ENCODE peak calls at places on chromosomes 13 and 19, in nine cellular contexts. R is A549, P is esophagus muscularis mucosa, D is ovary, A is tibial nerve, N is stomach, M is SK-N-SH, I is H1, J is suprapubic skin. Q is an unnamed sample.

GRCh38 chr19:47726467-47726866 is 13.2 kb downstream of the EHD2 start:
- DNase-seq in R (no peak), P (no peak), D (no peak), A (no peak), N (no peak), M (no peak), I (no peak), J (no peak), Q (no peak)

GRCh38 chr19:49559443-49559842 is 20.9 kb downstream of the NOSIP start:
- DNase-seq in R (no peak), P (no peak), D (no peak), A (no peak), N (no peak), M (no peak), I (no peak), J (no peak), Q (no peak)

GRCh38 chr19:50537769-50538230 is 24.1 kb upstream of the ASPDH start:
- DNase-seq in R (peak; percentile 95), P (no peak), D (no peak), A (no peak), N (peak; percentile 72), M (peak; percentile 93), I (peak; percentile 89), J (no peak), Q (peak; percentile 76)

GRCh38 chr13:114142640-114143490 is 10.4 kb upstream of the RASA3 start:
- DNase-seq in R (no peak), P (no peak), D (no peak), A (no peak), N (peak; percentile 63), M (peak; percentile 25), I (no peak), J (no peak), Q (peak; percentile 78)

GRCh38 chr19:38657633-38658222 is 10.3 kb downstream of the ACTN4 start:
- DNase-seq in R (peak; percentile 95), P (no peak), D (no peak), A (no peak), N (no peak), M (no peak), I (no peak), J (no peak), Q (no peak)

GRCh38 chr13:50244913-50245574 is 229.8 kb downstream of the KCNRG start:
- DNase-seq in R (peak; percentile 90), P (no peak), D (no peak), A (no peak), N (peak; percentile 36), M (no peak), I (no peak), J (no peak), Q (no peak)

GRCh38 chr13:31029129-31029528 is 96.7 kb downstream of the TEX26 start:
- DNase-seq in R (no peak), P (no peak), D (no peak), A (no peak), N (no peak), M (peak; percentile 66), I (no peak), J (no peak), Q (no peak)

GRCh38 chr13:62360609-62361008 is 945.0 kb upstream of the PCDH20 start:
- DNase-seq in R (no peak), P (no peak), D (no peak), A (no peak), N (no peak), M (peak; percentile 9), I (no peak), J (no peak), Q (no peak)

GRCh38 chr13:99442273-99442895 is 58.9 kb upstream of the TM9SF2 start:
- DNase-seq in R (peak; percentile 35), P (no peak), D (peak; percentile 50), A (no peak), N (peak; percentile 52), M (peak; percentile 58), I (no peak), J (no peak), Q (peak; percentile 47)

GRCh38 chr19:58218899-58219298 is 9.8 kb upstream of the ZNF544 start:
- DNase-seq in R (peak; percentile 55), P (no peak), D (no peak), A (no peak), N (no peak), M (peak; percentile 41), I (no peak), J (no peak), Q (no peak)

GRCh38 chr19:42402376-42403116 is 12.4 kb upstream of the CNFN start:
- DNase-seq in R (no peak), P (no peak), D (no peak), A (no peak), N (no peak), M (peak; percentile 56), I (no peak), J (no peak), Q (no peak)

DNA sequence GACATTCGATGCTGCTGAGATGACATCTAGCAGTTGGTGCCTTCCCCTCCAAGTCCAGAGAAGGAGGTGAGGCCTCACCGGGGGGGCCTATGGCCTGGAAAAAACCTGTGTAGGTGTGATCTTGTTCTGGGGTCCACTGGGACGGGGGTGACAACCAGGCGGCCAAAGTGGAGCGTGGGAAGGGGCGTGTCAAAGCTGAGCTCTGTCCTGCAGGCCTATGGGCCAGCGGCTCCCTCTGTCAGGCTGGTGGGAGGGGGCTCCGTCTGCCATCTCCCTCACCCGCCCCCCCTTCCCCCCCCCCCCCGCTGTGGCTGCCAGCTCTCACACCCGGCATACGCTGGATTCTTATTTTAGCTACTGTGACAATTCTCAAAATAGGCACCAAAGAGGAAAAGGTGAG is 56.7 kb upstream of the UQCRFS1 start:
- DNase-seq in R (no peak), P (no peak), D (no peak), A (no peak), N (no peak), M (no peak), I (no peak), J (peak; percentile 45), Q (no peak)
- TF ChIP-seq EP300 in R (no peak), P (no peak), D (no peak), A (no peak), N (no peak), M (no peak), I (no peak), J (no peak), Q (no peak)

GRCh38 chr19:33883869-33884519 is 87.3 kb downstream of the KCTD15 start:
- DNase-seq in R (no peak), P (no peak), D (no peak), A (no peak), N (no peak), M (peak; percentile 80), I (peak; percentile 60), J (no peak), Q (no peak)
- H3K4me3 ChIP-seq in R (no peak overlapping the region), P (no peak overlapping the region), D (no peak overlapping the region), A (no peak overlapping the region), N (no peak overlapping the region), M (no peak overlapping the region), I (no peak overlapping the region), J (no peak overlapping the region), Q (no peak overlapping the region)

GRCh38 chr13:69524459-69525155 is 583.0 kb upstream of the ATXN8OS start:
- DNase-seq in R (no peak), P (no peak), D (no peak), A (no peak), N (no peak), M (no peak), I (no peak), J (no peak), Q (no peak)
- TF ChIP-seq CTCF in R (peak; percentile 13), P (no peak), D (no peak), A (no peak), N (no peak), M (peak; percentile 61), I (no peak), J (no peak), Q (no peak)

DNA sequence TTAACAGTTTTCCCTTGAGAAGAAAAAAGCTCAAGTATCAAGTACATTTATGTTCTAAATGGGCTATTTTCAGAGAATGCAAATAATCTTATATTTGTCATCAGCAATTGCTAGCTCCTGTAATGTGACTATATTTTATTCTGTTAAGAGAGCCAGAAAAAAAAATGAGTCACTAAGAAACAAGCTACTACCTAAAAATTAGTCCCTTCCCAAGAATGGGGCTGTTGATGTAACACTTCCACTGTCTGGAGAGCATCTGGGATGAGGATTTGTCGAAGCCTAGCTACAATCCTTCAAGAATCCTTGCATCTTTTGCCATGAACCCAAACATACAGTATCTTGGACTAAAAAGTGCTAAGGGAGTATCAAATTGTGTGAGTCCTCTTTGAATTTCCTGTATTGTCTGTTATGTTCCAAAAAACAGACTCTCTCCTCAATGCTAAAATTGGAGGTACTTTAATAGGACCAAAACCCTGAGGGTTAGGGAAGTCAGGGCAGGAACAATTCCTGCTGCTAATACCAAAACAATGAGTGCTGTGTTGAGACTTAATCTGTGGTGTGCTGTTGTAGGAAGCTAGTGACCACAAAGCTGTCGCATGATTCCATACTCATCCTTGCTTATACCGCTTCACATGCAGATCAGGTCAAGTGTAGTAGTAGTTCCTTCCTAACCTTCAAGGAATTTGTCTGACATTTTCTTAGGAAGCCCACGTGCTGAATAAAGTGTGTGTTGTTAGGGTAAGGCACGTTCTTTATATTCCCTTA is 4.9 kb upstream of the ZC3H13 start:
- DNase-seq in R (no peak), P (no peak), D (no peak), A (no peak), N (no peak), M (no peak), I (no peak), J (no peak), Q (no peak)
- TF ChIP-seq EP300 in R (no peak), P (no peak), D (no peak), A (no peak), N (no peak), M (no peak), I (no peak), J (no peak), Q (no peak)